ENCODE peak calls at places on chromosomes 13 and 19, in seven cellular contexts. I is mammary epithelial cell, Z is cardiac muscle cell, A is astrocyte, T is upper lobe of left lung, V is GM13976, B is cardiac fibroblast. G is an unnamed sample.

GRCh38 chr13:114118086-114118762 is 14.2 kb downstream of the RASA3 start:
- DNase-seq in I (no peak), Z (no peak), A (peak), T (no peak), V (no peak), B (no peak), G (no peak)

GRCh38 chr19:7447648-7448047 is 41.2 kb downstream of the PEX11G start:
- DNase-seq in I (no peak), Z (no peak), A (no peak), T (no peak), V (no peak), B (no peak), G (no peak)

GRCh38 chr13:73572824-73573223 is 514.0 kb downstream of the KLF5 start:
- DNase-seq in I (no peak), Z (no peak), A (no peak), T (no peak), V (no peak), B (no peak), G (no peak)

GRCh38 chr13:98447881-98448641 is 128.8 kb downstream of the STK24 start:
- DNase-seq in I (no peak), Z (peak), A (peak), T (no peak), V (peak), B (peak), G (no peak)

GRCh38 chr13:28718186-28718537 is 608 bp downstream of the SLC46A3 start:
- DNase-seq in I (no peak), Z (no peak), A (no peak), T (no peak), V (no peak), B (peak), G (no peak)

GRCh38 chr19:22427587-22428298 is 5.6 kb upstream of the ZNF98 start:
- DNase-seq in I (no peak), Z (no peak), A (no peak), T (no peak), V (no peak), B (no peak), G (no peak)

GRCh38 chr19:3358392-3358918 is 7.9 kb upstream of the NFIC start:
- DNase-seq in I (no peak), Z (no peak), A (no peak), T (no peak), V (no peak), B (no peak), G (no peak)

GRCh38 chr13:85879014-85879413 is 79.8 kb upstream of the SLITRK6 start:
- DNase-seq in I (no peak), Z (no peak), A (no peak), T (no peak), V (no peak), B (no peak), G (no peak)

GRCh38 chr19:5837768-5838364 is 1.6 kb downstream of the FUT6 start:
- DNase-seq in I (no peak), Z (no peak), A (no peak), T (no peak), V (no peak), B (no peak), G (no peak)

GRCh38 chr19:43444531-43445340 is 20.7 kb downstream of the LYPD3 start:
- DNase-seq in I (no peak), Z (no peak), A (no peak), T (peak), V (no peak), B (no peak), G (no peak)

GRCh38 chr13:77563110-77563509 is 27.6 kb downstream of the SCEL start:
- DNase-seq in I (no peak), Z (peak), A (peak), T (no peak), V (no peak), B (peak), G (no peak)

GRCh38 chr13:82566864-82567263 is 1315.4 kb downstream of the SLITRK1 start:
- DNase-seq in I (no peak), Z (no peak), A (no peak), T (no peak), V (no peak), B (no peak), G (no peak)

GRCh38 chr13:51154029-51154555 is 43.0 kb upstream of the C13orf42 start:
- DNase-seq in I (no peak), Z (no peak), A (peak), T (no peak), V (no peak), B (peak), G (no peak)

GRCh38 chr13:110448230-110448629 is 113.3 kb downstream of the RAB20 start:
- DNase-seq in I (peak), Z (peak), A (peak), T (no peak), V (no peak), B (peak), G (no peak)

GRCh38 chr13:47680752-47681151 is 320.3 kb downstream of the SUCLA2 start:
- DNase-seq in I (peak), Z (no peak), A (peak), T (no peak), V (no peak), B (peak), G (no peak)

GRCh38 chr19:3608750-3609322 is 2.2 kb upstream of the TBXA2R start:
- DNase-seq in I (no peak), Z (no peak), A (no peak), T (peak), V (no peak), B (no peak), G (no peak)

GRCh38 chr13:59603646-59604045 is 560.1 kb downstream of the DIAPH3 start:
- DNase-seq in I (no peak), Z (no peak), A (no peak), T (no peak), V (no peak), B (no peak), G (no peak)

GRCh38 chr13:64855506-64855905 is 2374.6 kb downstream of the PCDH9 start:
- DNase-seq in I (no peak), Z (peak), A (peak), T (no peak), V (no peak), B (peak), G (no peak)

GRCh38 chr13:51942189-51942588 is 69.1 kb downstream of the ATP7B start:
- DNase-seq in I (peak), Z (no peak), A (no peak), T (peak), V (no peak), B (no peak), G (no peak)

GRCh38 chr13:112443191-112444000 is 67.2 kb downstream of the SPACA7 start:
- DNase-seq in I (no peak), Z (peak), A (no peak), T (peak), V (no peak), B (no peak), G (peak)

GRCh38 chr13:25466880-25467279 is 95.1 kb downstream of the ATP8A2 start:
- DNase-seq in I (no peak), Z (no peak), A (no peak), T (no peak), V (no peak), B (no peak), G (no peak)
- TF ChIP-seq CTCF in I (no peak), Z (no peak), A (no peak), T (no peak), V (no peak), B (no peak), G (no peak)

GRCh38 chr13:79589605-79590511 is 108.9 kb downstream of the NDFIP2 start:
- DNase-seq in I (peak), Z (no peak), A (no peak), T (no peak), V (no peak), B (peak), G (no peak)

GRCh38 chr13:79593121-79593520 is 112.2 kb downstream of the NDFIP2 start:
- DNase-seq in I (no peak), Z (no peak), A (no peak), T (no peak), V (no peak), B (no peak), G (no peak)

GRCh38 chr13:79591493-79591892 is 110.5 kb downstream of the NDFIP2 start:
- DNase-seq in I (no peak), Z (no peak), A (no peak), T (no peak), V (no peak), B (no peak), G (no peak)

GRCh38 chr13:79593611-79594275 is 112.8 kb downstream of the NDFIP2 start:
- DNase-seq in I (peak), Z (no peak), A (peak), T (no peak), V (no peak), B (peak), G (no peak)
- TF ChIP-seq CTCF in I (no peak), Z (no peak), A (no peak), T (no peak), V (no peak), B (no peak), G (no peak)

GRCh38 chr19:58052256-58052655 is 6.8 kb upstream of the ZNF135 start:
- DNase-seq in I (no peak), Z (no peak), A (no peak), T (no peak), V (peak), B (no peak), G (no peak)
- TF ChIP-seq CTCF in I (no peak), Z (no peak), A (no peak), T (no peak), V (no peak), B (no peak), G (no peak)

DNA sequence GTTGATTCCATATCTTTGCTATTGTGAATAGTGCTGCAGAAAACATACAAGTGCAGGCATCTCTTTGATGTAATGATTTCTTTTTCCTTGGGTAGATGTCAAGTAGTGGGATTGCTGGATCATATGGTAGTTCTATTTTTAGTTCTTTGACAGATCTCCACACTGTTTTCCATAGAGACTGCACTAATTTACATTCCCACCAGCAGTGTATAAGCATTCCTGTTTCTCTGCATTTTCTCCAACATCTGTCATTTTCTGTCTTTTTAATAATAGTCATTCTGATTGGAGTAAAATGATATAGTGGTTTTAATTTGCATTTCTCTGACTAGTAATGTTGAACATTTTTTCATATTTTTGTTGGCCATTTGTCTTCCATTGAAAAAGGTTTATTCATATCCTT is 116.7 kb downstream of the LMO7 start:
- DNase-seq in I (no peak), Z (no peak), A (no peak), T (no peak), V (no peak), B (no peak), G (no peak)
- TF ChIP-seq CTCF in I (no peak), Z (no peak), A (no peak), T (no peak), V (no peak), B (no peak), G (no peak)

GRCh38 chr19:23436944-23437343 is 41.7 kb upstream of the ZNF91 start:
- DNase-seq in I (no peak), Z (no peak), A (no peak), T (no peak), V (no peak), B (no peak), G (no peak)
- TF ChIP-seq CTCF in I (peak), Z (no peak), A (no peak), T (no peak), V (no peak), B (peak), G (peak)

GRCh38 chr13:67146523-67147130 is 83.5 kb downstream of the PCDH9 start:
- DNase-seq in I (no peak), Z (no peak), A (no peak), T (no peak), V (no peak), B (no peak), G (no peak)

GRCh38 chr13:67147257-67148218 is 82.6 kb downstream of the PCDH9 start:
- DNase-seq in I (no peak), Z (peak), A (peak), T (no peak), V (no peak), B (peak), G (no peak)

GRCh38 chr13:67145950-67146349 is 84.2 kb downstream of the PCDH9 start:
- DNase-seq in I (no peak), Z (no peak), A (no peak), T (no peak), V (no peak), B (no peak), G (no peak)

GRCh38 chr13:67150608-67151007 is 79.5 kb downstream of the PCDH9 start:
- DNase-seq in I (no peak), Z (no peak), A (no peak), T (no peak), V (no peak), B (no peak), G (no peak)

DNA sequence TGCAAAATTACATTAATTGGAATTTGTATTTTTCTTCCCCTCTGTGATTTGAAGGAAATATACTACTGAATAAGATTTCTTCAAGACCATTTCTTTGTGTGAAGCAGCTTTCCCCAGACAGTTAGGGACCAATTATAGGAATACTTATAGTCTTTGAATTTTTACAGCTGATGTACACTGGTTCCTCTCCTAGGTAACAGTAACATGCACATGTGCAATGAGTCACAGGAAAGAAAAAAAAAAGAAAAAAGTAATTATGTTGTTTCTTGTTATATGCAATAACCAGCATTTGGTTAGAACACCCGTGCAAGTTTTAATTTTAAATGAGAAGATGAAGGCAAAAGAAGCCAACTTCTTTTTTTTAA is 81.9 kb downstream of the PCDH9 start:
- DNase-seq in I (peak), Z (no peak), A (peak), T (no peak), V (no peak), B (peak), G (no peak)
- TF ChIP-seq CTCF in I (no peak), Z (no peak), A (no peak), T (no peak), V (no peak), B (no peak), G (no peak)

DNA sequence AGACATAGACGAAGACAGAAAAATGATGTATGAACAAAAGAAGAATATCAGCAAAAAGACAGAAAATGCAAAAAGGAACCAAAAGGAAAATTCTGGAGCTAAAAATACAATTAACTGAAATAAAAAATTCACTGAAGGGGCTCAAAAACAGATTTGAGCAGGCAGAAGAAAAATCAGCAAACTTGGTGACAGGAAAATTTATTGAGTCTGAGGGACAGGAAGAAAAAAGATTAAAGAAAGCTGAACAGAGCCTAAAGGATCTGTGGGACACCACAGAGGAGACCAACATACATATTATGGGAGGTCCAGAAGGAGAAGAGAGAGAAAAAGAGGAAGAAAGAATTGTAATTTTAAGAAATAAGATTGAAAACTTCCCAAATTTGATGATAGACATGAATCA is 7.4 kb upstream of the LSR start:
- DNase-seq in I (no peak), Z (no peak), A (no peak), T (no peak), V (no peak), B (no peak), G (no peak)
- TF ChIP-seq CTCF in I (no peak), Z (no peak), A (no peak), T (no peak), V (no peak), B (no peak), G (no peak)

GRCh38 chr19:31111741-31112140 is 237.5 kb downstream of the TSHZ3 start:
- DNase-seq in I (no peak), Z (no peak), A (no peak), T (no peak), V (no peak), B (no peak), G (no peak)

GRCh38 chr19:31109626-31110025 is 239.6 kb downstream of the TSHZ3 start:
- DNase-seq in I (no peak), Z (no peak), A (no peak), T (no peak), V (no peak), B (no peak), G (no peak)

GRCh38 chr19:31113250-31113685 is 236.0 kb downstream of the TSHZ3 start:
- DNase-seq in I (no peak), Z (no peak), A (peak), T (no peak), V (no peak), B (peak), G (no peak)

GRCh38 chr19:31112158-31112557 is 237.1 kb downstream of the TSHZ3 start:
- DNase-seq in I (no peak), Z (no peak), A (no peak), T (no peak), V (no peak), B (no peak), G (no peak)

GRCh38 chr19:31110331-31110730 is 238.9 kb downstream of the TSHZ3 start:
- DNase-seq in I (peak), Z (peak), A (peak), T (no peak), V (no peak), B (peak), G (no peak)
- TF ChIP-seq CTCF in I (peak), Z (peak), A (no peak), T (no peak), V (no peak), B (peak), G (no peak)

G was measured in GM13977.